ENCODE peak calls at places on chromosomes 16 and 17, in four cellular contexts. X is GM13977, D is dorsolateral prefrontal cortex, I is lung. L is an unnamed sample.

GRCh38 chr16:79850348-79850747 is 249.8 kb upstream of the MAF start:
- DNase-seq in I (no peak), X (no peak), D (no peak), L (no peak)

GRCh38 chr17:58402679-58403078 is 14.7 kb downstream of the RNF43 start:
- DNase-seq in D (no peak), X (no peak), I (no peak), L (no peak)

GRCh38 chr17:80625627-80626026 is 81.0 kb downstream of the RPTOR start:
- DNase-seq in I (no peak), D (no peak), X (no peak), L (no peak)

GRCh38 chr17:47949951-47950350 is 7.7 kb downstream of the PRR15L start:
- DNase-seq in X (no peak), I (no peak), D (no peak), L (no peak)

GRCh38 chr17:1164935-1165556 is 14.7 kb downstream of the ABR start:
- DNase-seq in X (peak; percentile 72), D (no peak), I (no peak), L (no peak)

GRCh38 chr17:3924421-3925350 is 8.4 kb upstream of the P2RX1 start:
- DNase-seq in I (no peak), X (no peak), D (no peak), L (no peak)

GRCh38 chr17:76007850-76008165 is 7.2 kb downstream of the CDK3 start:
- DNase-seq in I (no peak), D (no peak), X (no peak), L (no peak)

GRCh38 chr16:81745704-81746558 is 33.2 kb upstream of the PLCG2 start:
- DNase-seq in D (peak; percentile 88), I (peak; percentile 81), X (peak; percentile 80), L (peak; percentile 33)

GRCh38 chr17:75468311-75468754 is 11.9 kb downstream of the TMEM94 start:
- DNase-seq in I (no peak), D (peak; percentile 65), X (no peak), L (no peak)

GRCh38 chr17:78045316-78045715 is 83.2 kb downstream of the TMC6 start:
- DNase-seq in X (no peak), I (no peak), D (no peak), L (no peak)

GRCh38 chr16:86611517-86611840 is 33.1 kb downstream of the FOXL1 start:
- DNase-seq in X (no peak), I (no peak), D (no peak), L (no peak)

GRCh38 chr16:25707982-25708583 is 16.3 kb downstream of the HS3ST4 start:
- DNase-seq in I (no peak), D (no peak), X (peak; percentile 39), L (no peak)

GRCh38 chr17:75637561-75637960 is 4.3 kb downstream of the SMIM5 start:
- DNase-seq in X (no peak), I (no peak), D (no peak), L (no peak)

GRCh38 chr17:72587773-72588511 is 467.1 kb downstream of the SOX9 start:
- DNase-seq in I (no peak), X (no peak), D (no peak), L (peak; percentile 31)

GRCh38 chr16:10741844-10742243 is 1.8 kb upstream of the NUBP1 start:
- DNase-seq in X (no peak), I (no peak), D (peak; percentile 34), L (no peak)

GRCh38 chr16:30987581-30988190 is 2.7 kb downstream of the HSD3B7 start:
- DNase-seq in I (no peak), D (no peak), X (no peak), L (no peak)

GRCh38 chr16:30984669-30985400 is at the start of gene HSD3B7:
- DNase-seq in I (peak; percentile 92), X (peak; percentile 92), D (peak; percentile 88), L (peak; percentile 85)

GRCh38 chr16:30986129-30986991 is 1.4 kb downstream of the HSD3B7 start:
- DNase-seq in D (no peak), X (no peak), I (no peak), L (no peak)

GRCh38 chr16:30983898-30984610 is 953 bp upstream of the HSD3B7 start:
- DNase-seq in I (no peak), X (no peak), D (no peak), L (no peak)

GRCh38 chr16:30985401-30986128 is 558 bp downstream of the HSD3B7 start:
- DNase-seq in X (no peak), D (no peak), I (peak; percentile 63), L (peak; percentile 64)
- TF ChIP-seq CTCF in X (peak; percentile 11), D (no peak), I (no peak), L (no peak)

GRCh38 chr17:45948881-45949624 is 50.0 kb upstream of the STH start:
- DNase-seq in D (peak; percentile 84), I (peak; percentile 66), X (peak; percentile 86), L (peak; percentile 79)
- TF ChIP-seq CTCF in D (peak; percentile 28), I (peak; percentile 46), X (peak; percentile 87), L (peak; percentile 60)

GRCh38 chr16:64983983-64984382 is 137.9 kb downstream of the CDH11 start:
- DNase-seq in D (peak; percentile 74), X (no peak), I (peak; percentile 29), L (peak; percentile 49)
- TF ChIP-seq CTCF in D (peak; percentile 44), X (peak; percentile 45), I (no peak), L (peak; percentile 54)

DNA sequence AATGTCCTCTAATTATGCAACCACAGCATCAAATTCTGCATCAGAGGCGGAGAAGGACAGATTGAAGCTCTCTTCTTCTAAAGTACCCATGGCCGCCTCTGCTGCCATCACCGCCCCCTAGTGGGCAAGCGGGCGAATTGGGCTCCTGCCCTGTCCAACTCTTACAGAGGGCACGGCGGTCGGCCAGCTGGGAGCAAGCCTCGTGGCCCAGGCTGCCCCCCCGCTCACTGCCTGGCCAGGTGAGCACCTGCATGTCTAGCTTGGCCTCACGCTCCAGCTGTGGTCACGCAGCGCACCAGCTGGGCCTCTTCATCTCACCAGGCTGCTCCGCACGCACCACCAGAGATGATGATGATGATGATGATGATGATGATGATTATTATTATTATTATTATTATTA is 146.1 kb upstream of the TOM1L1 start:
- DNase-seq in I (no peak), X (no peak), D (no peak), L (no peak)
- TF ChIP-seq CTCF in I (no peak), X (peak; percentile 34), D (no peak), L (peak; percentile 33)

GRCh38 chr17:69524854-69525253 is 110.4 kb downstream of the MAP2K6 start:
- DNase-seq in I (no peak), X (no peak), D (no peak), L (no peak)
- TF ChIP-seq CTCF in I (no peak), X (no peak), D (no peak), L (no peak)

GRCh38 chr17:13003454-13003851 is 14.4 kb downstream of the ELAC2 start:
- DNase-seq in D (no peak), I (no peak), X (no peak), L (no peak)
- TF ChIP-seq CTCF in D (no peak), I (no peak), X (no peak), L (peak; percentile 61)